ENCODE peak calls at places on chromosomes 16 and 17, in ten cellular contexts. E is ovary, G is adrenal gland, Z is anterior cingulate cortex, K is GM12892, J is thyroid gland, T is AG09319, X is BJ, Y is Calu3, M is C1 segment of cervical spinal cord. W is an unnamed sample.
A peak's percentile ranks its signal among the peaks of the same experiment; 100 is the strongest.

GRCh38 chr17:78822552-78822951 is 18.1 kb downstream of the USP36 start:
- DNase-seq in T (peak; percentile 67), X (peak; percentile 95), J (no peak), Z (peak; percentile 67), E (peak; percentile 45), Y (no peak), K (no peak), G (no peak), M (no peak), W (peak; percentile 99)

GRCh38 chr17:9658593-9659211 is 13.4 kb downstream of the USP43 start:
- DNase-seq in E (no peak), X (peak; percentile 70), Y (no peak), Z (no peak), K (no peak), J (no peak), G (no peak), T (peak; percentile 48), M (no peak), W (peak; percentile 56)

GRCh38 chr17:75785770-75786538 is 1.3 kb downstream of the UNK start:
- DNase-seq in Y (no peak), M (no peak), K (no peak), J (no peak), X (no peak), G (no peak), Z (no peak), T (no peak), E (no peak), W (peak; percentile 70)

GRCh38 chr16:9256196-9256595 is 164.8 kb downstream of the HAPSTR1 start:
- DNase-seq in T (no peak), G (peak; percentile 26), Z (no peak), M (no peak), X (no peak), Y (peak; percentile 70), J (peak; percentile 34), E (no peak), K (peak; percentile 29), W (no peak)

GRCh38 chr17:3866269-3866668 is 20.2 kb upstream of the NCBP3 start:
- DNase-seq in K (no peak), Y (no peak), M (no peak), E (no peak), X (no peak), G (no peak), Z (peak; percentile 43), J (no peak), T (no peak), W (no peak)

GRCh38 chr16:20918486-20919239 is 18.1 kb downstream of the LYRM1 start:
- DNase-seq in M (no peak), J (peak; percentile 11), G (peak; percentile 83), K (no peak), Y (no peak), Z (no peak), E (no peak), T (no peak), X (no peak), W (peak; percentile 84)

GRCh38 chr17:3907483-3908216 is 8.6 kb downstream of the P2RX1 start:
- DNase-seq in T (no peak), E (no peak), X (no peak), J (no peak), K (no peak), Y (no peak), M (no peak), Z (no peak), G (no peak), W (no peak)

GRCh38 chr16:86634290-86634689 is 55.9 kb downstream of the FOXL1 start:
- DNase-seq in T (no peak), M (no peak), Z (no peak), X (no peak), Y (no peak), J (no peak), K (no peak), E (no peak), G (no peak), W (peak; percentile 25)

GRCh38 chr17:50803676-50804075 is 31.7 kb upstream of the WFIKKN2 start:
- DNase-seq in Z (no peak), Y (no peak), X (no peak), J (no peak), T (no peak), K (no peak), E (no peak), M (no peak), G (no peak), W (no peak)

GRCh38 chr16:87689956-87690465 is 75.8 kb downstream of the KLHDC4 start:
- DNase-seq in J (no peak), Y (no peak), E (no peak), T (no peak), Z (no peak), X (no peak), M (no peak), G (no peak), K (no peak), W (no peak)

GRCh38 chr17:82257473-82257872 is 16.0 kb downstream of the CSNK1D start:
- DNase-seq in Y (no peak), X (no peak), J (no peak), E (no peak), M (no peak), K (no peak), G (no peak), T (no peak), Z (peak; percentile 43), W (no peak)

GRCh38 chr16:84229421-84229820 is 10.4 kb downstream of the KCNG4 start:
- DNase-seq in K (no peak), X (no peak), T (no peak), G (no peak), E (no peak), M (no peak), Z (no peak), J (no peak), Y (no peak), W (no peak)

GRCh38 chr16:82865412-82865811 is 238.6 kb downstream of the CDH13 start:
- DNase-seq in Z (no peak), M (no peak), J (no peak), T (no peak), G (no peak), E (no peak), Y (no peak), X (no peak), K (no peak), W (no peak)

GRCh38 chr17:38466346-38467315 is 38.4 kb downstream of the ARHGAP23 start:
- DNase-seq in J (no peak), T (no peak), Y (no peak), K (no peak), Z (no peak), M (peak; percentile 43), X (no peak), G (no peak), E (peak; percentile 59), W (no peak)

GRCh38 chr16:3317315-3317999 is 12.2 kb downstream of the ZNF75A start:
- DNase-seq in Y (no peak), T (no peak), J (no peak), X (no peak), K (no peak), M (no peak), G (no peak), E (no peak), Z (no peak), W (peak; percentile 18)

GRCh38 chr17:58960068-58960467 is 146.6 kb downstream of the TRIM37 start:
- DNase-seq in Z (no peak), E (no peak), M (no peak), X (peak; percentile 5), J (peak; percentile 49), G (peak; percentile 43), K (no peak), T (peak; percentile 15), Y (peak; percentile 37), W (peak; percentile 78)

GRCh38 chr17:60421273-60422161 is 772 bp upstream of the CHCT1 start:
- DNase-seq in Y (peak; percentile 75), J (peak; percentile 60), G (peak; percentile 75), E (peak; percentile 73), T (no peak), X (no peak), K (peak; percentile 82), Z (peak; percentile 25), M (peak; percentile 44), W (peak; percentile 16)

GRCh38 chr17:4998666-4999428 is 1.1 kb downstream of the KIF1C start:
- DNase-seq in T (no peak), G (no peak), K (no peak), E (peak; percentile 49), Y (peak; percentile 3), M (no peak), X (no peak), Z (no peak), J (peak; percentile 39), W (no peak)

GRCh38 chr17:59558953-59559352 is 6.5 kb upstream of the DHX40 start:
- DNase-seq in M (no peak), X (no peak), K (no peak), T (no peak), J (no peak), Z (no peak), E (no peak), G (no peak), Y (no peak), W (no peak)

GRCh38 chr16:89581861-89582563 is 6.5 kb downstream of the CPNE7 start:
- DNase-seq in M (no peak), Z (no peak), J (peak; percentile 26), G (no peak), K (no peak), Y (peak; percentile 73), T (peak; percentile 48), E (no peak), X (no peak), W (peak; percentile 62)

GRCh38 chr16:66427871-66428681 is 981 bp downstream of the BEAN1 start:
- DNase-seq in M (no peak), Z (no peak), X (no peak), G (no peak), Y (peak; percentile 45), T (no peak), J (peak; percentile 43), K (no peak), E (no peak), W (no peak)

GRCh38 chr16:20166531-20167235 is 93.0 kb upstream of the GPR139 start:
- DNase-seq in X (no peak), T (no peak), J (no peak), G (no peak), M (no peak), Z (no peak), K (no peak), E (no peak), Y (no peak), W (no peak)

GRCh38 chr17:82250868-82251500 is 22.1 kb downstream of the SLC16A3 start:
- DNase-seq in G (no peak), Z (no peak), J (no peak), M (no peak), K (no peak), T (no peak), Y (no peak), X (no peak), E (no peak), W (no peak)

GRCh38 chr16:71540-72341 is 690 bp downstream of the RHBDF1 start:
- DNase-seq in X (no peak), T (no peak), M (no peak), Z (no peak), J (peak; percentile 88), E (peak; percentile 79), Y (peak; percentile 86), K (peak; percentile 52), G (peak; percentile 57), W (peak; percentile 64)

GRCh38 chr16:85460983-85461813 is 151.9 kb upstream of the GSE1 start:
- DNase-seq in G (peak; percentile 53), Z (no peak), M (no peak), T (no peak), K (no peak), J (peak; percentile 89), X (no peak), E (peak; percentile 84), Y (no peak), W (peak; percentile 28)

GRCh38 chr16:79076039-79076767 is 524.3 kb downstream of the MAF start:
- DNase-seq in J (no peak), X (no peak), Z (no peak), E (no peak), G (no peak), M (no peak), Y (no peak), K (no peak), T (no peak), W (no peak)

GRCh38 chr16:25210758-25211157 is 6.0 kb upstream of the AQP8 start:
- DNase-seq in K (no peak), Y (no peak), X (no peak), G (no peak), Z (no peak), M (no peak), E (no peak), T (no peak), J (no peak), W (peak; percentile 83)

GRCh38 chr16:79844603-79845002 is 244.1 kb upstream of the MAF start:
- DNase-seq in X (no peak), M (no peak), G (no peak), K (no peak), Y (no peak), E (no peak), J (no peak), T (no peak), Z (no peak), W (no peak)